ENCODE peak calls at places on chromosomes 1 and 21, in seven cellular contexts. E is spleen; B is CD8-positive, alpha-beta memory T cell; A is K562; Q is thoracic aorta; K is H1; T is adipocyte. S is an unnamed sample. For H3K4me1 and H3K9me3, the result is how much of the 10 kb centered on the place peaks cover.

GRCh38 chr1:203672354-203672753 is 45.7 kb downstream of the ATP2B4 start:
- DNase-seq in E (no peak), B (peak), A (no peak), Q (no peak), K (no peak), T (peak), S (peak)

GRCh38 chr1:225849905-225850304 is 32.3 kb downstream of the TMEM63A start:
- DNase-seq in E (peak), B (peak), A (peak), Q (no peak), K (no peak), T (no peak), S (peak)

GRCh38 chr1:203888807-203889251 is 27.4 kb downstream of the SNRPE start:
- DNase-seq in E (no peak), B (no peak), A (no peak), Q (no peak), K (no peak), T (peak), S (no peak)

GRCh38 chr21:34974162-34974981 is 74.7 kb downstream of the RUNX1 start:
- DNase-seq in E (no peak), B (no peak), A (no peak), Q (no peak), K (no peak), T (no peak), S (no peak)

GRCh38 chr1:17984510-17985085 is 123.0 kb upstream of the IGSF21 start:
- DNase-seq in E (peak), B (no peak), A (peak), Q (no peak), K (peak), T (no peak), S (peak)

GRCh38 chr1:20551945-20552727 is at the start of gene FAM43B:
- DNase-seq in E (no peak), B (no peak), A (peak), Q (no peak), K (peak), T (peak), S (peak)

GRCh38 chr1:70503358-70503757 is 92.3 kb downstream of the CTH start:
- DNase-seq in E (no peak), B (no peak), A (no peak), Q (no peak), K (no peak), T (no peak), S (no peak)

GRCh38 chr1:24294228-24294672 is 24.9 kb upstream of the GRHL3 start:
- DNase-seq in E (no peak), B (no peak), A (no peak), Q (no peak), K (no peak), T (peak), S (no peak)

GRCh38 chr1:16677552-16678423 is 11.0 kb upstream of the RNU1-3 start:
- DNase-seq in E (peak), B (no peak), A (peak), Q (no peak), K (peak), T (peak), S (peak)

GRCh38 chr1:225926551-225927113 is 2.6 kb upstream of the PYCR2 start:
- DNase-seq in E (peak), B (no peak), A (no peak), Q (no peak), K (no peak), T (peak), S (no peak)

GRCh38 chr1:59926381-59927243 is at the start of gene CYP2J2:
- DNase-seq in E (peak), B (no peak), A (no peak), Q (no peak), K (peak), T (peak), S (peak)

GRCh38 chr1:243292117-243292516 is 36.3 kb downstream of the SDCCAG8 start:
- DNase-seq in E (no peak), B (no peak), A (no peak), Q (no peak), K (no peak), T (no peak), S (no peak)

GRCh38 chr1:25528881-25529517 is 14.4 kb upstream of the LDLRAP1 start:
- DNase-seq in E (no peak), B (no peak), A (no peak), Q (no peak), K (no peak), T (no peak), S (no peak)

GRCh38 chr1:110477445-110477957 is 26.6 kb downstream of the PROK1 start:
- DNase-seq in E (no peak), B (no peak), A (no peak), Q (no peak), K (no peak), T (no peak), S (no peak)

GRCh38 chr1:4634793-4635406 is 19.5 kb upstream of the AJAP1 start:
- DNase-seq in E (peak), B (no peak), A (no peak), Q (no peak), K (no peak), T (no peak), S (no peak)

GRCh38 chr21:17925000-17925610 is 105.9 kb upstream of the C21orf91 start:
- DNase-seq in E (no peak), B (peak), A (peak), Q (no peak), K (peak), T (peak), S (peak)

GRCh38 chr1:35707253-35708178 is 11.2 kb downstream of the C1orf216 start:
- DNase-seq in E (no peak), B (peak), A (peak), Q (no peak), K (peak), T (peak), S (peak)

GRCh38 chr1:225855503-225856285 is 26.5 kb downstream of the TMEM63A start:
- DNase-seq in E (no peak), B (no peak), A (no peak), Q (no peak), K (no peak), T (no peak), S (no peak)

GRCh38 chr1:2460203-2460602 is 15.9 kb upstream of the PLCH2 start:
- DNase-seq in E (no peak), B (no peak), A (no peak), Q (no peak), K (no peak), T (no peak), S (no peak)

GRCh38 chr1:8733463-8733862 is 84.0 kb downstream of the RERE start:
- DNase-seq in E (no peak), B (no peak), A (no peak), Q (no peak), K (no peak), T (no peak), S (no peak)

GRCh38 chr1:222250376-222250775 is 297.5 kb downstream of the HHIPL2 start:
- DNase-seq in E (no peak), B (no peak), A (no peak), Q (no peak), K (no peak), T (peak), S (no peak)

GRCh38 chr1:196611873-196612272 is 3.6 kb upstream of the KCNT2 start:
- DNase-seq in E (no peak), B (no peak), A (no peak), Q (no peak), K (no peak), T (no peak), S (no peak)

GRCh38 chr1:64811131-64811530 is 66.3 kb downstream of the RAVER2 start:
- DNase-seq in E (no peak), B (no peak), A (no peak), Q (no peak), K (no peak), T (no peak), S (no peak)

GRCh38 chr21:46154955-46155513 is 345 bp downstream of the FTCD start:
- DNase-seq in E (no peak), B (no peak), A (no peak), Q (no peak), K (peak), T (no peak), S (peak)

GRCh38 chr1:57117753-57118152 is 151.9 kb upstream of the C8B start:
- DNase-seq in E (no peak), B (no peak), A (no peak), Q (no peak), K (no peak), T (no peak), S (no peak)

GRCh38 chr1:65067491-65068201 is 80.4 kb upstream of the AK4 start:
- DNase-seq in E (peak), B (peak), A (peak), Q (peak), K (peak), T (peak), S (peak)

GRCh38 chr1:56437959-56438358 is 141.4 kb downstream of the PLPP3 start:
- DNase-seq in E (no peak), B (no peak), A (no peak), Q (no peak), K (no peak), T (no peak), S (no peak)

GRCh38 chr1:117815105-117815812 is 114.2 kb downstream of the GDAP2 start:
- DNase-seq in E (no peak), B (no peak), A (no peak), Q (no peak), K (no peak), T (peak), S (no peak)

GRCh38 chr1:168341576-168341975 is 60.9 kb downstream of the TBX19 start:
- DNase-seq in E (no peak), B (no peak), A (no peak), Q (no peak), K (no peak), T (peak), S (no peak)

GRCh38 chr1:241934181-241934815 is 23.3 kb upstream of the BECN2 start:
- DNase-seq in E (no peak), B (no peak), A (no peak), Q (no peak), K (peak), T (peak), S (no peak)

GRCh38 chr1:219119839-219120238 is 53.8 kb upstream of the LYPLAL1 start:
- DNase-seq in E (no peak), B (no peak), A (no peak), Q (no peak), K (no peak), T (no peak), S (no peak)

GRCh38 chr1:210597555-210598134 is 268.9 kb downstream of the HHAT start:
- DNase-seq in E (no peak), B (no peak), A (peak), Q (no peak), K (no peak), T (peak), S (no peak)

GRCh38 chr1:78491311-78492071 is 717 bp downstream of the PTGFR start:
- DNase-seq in E (no peak), B (no peak), A (no peak), Q (no peak), K (peak), T (peak), S (peak)

GRCh38 chr1:43753422-43753821 is 46.1 kb downstream of the ST3GAL3 start:
- DNase-seq in E (no peak), B (no peak), A (no peak), Q (no peak), K (no peak), T (no peak), S (no peak)

GRCh38 chr1:156480411-156481192 is 20.0 kb downstream of the MEF2D start:
- DNase-seq in E (peak), B (peak), A (peak), Q (no peak), K (peak), T (peak), S (peak)

GRCh38 chr1:20184997-20185833 is 681 bp upstream of the UBXN10 start:
- DNase-seq in E (no peak), B (peak), A (peak), Q (no peak), K (no peak), T (no peak), S (peak)

GRCh38 chr1:15393475-15394260 is 16.0 kb upstream of the EFHD2 start:
- DNase-seq in E (no peak), B (no peak), A (no peak), Q (no peak), K (no peak), T (no peak), S (no peak)

GRCh38 chr1:202159534-202160371 is 649 bp downstream of the PTPN7 start:
- DNase-seq in E (peak), B (no peak), A (peak), Q (no peak), K (no peak), T (no peak), S (no peak)

GRCh38 chr1:37478451-37478871 is 4.1 kb downstream of the ZC3H12A start:
- DNase-seq in E (no peak), B (no peak), A (peak), Q (no peak), K (no peak), T (no peak), S (no peak)

GRCh38 chr1:37477198-37477931 is 3.0 kb downstream of the ZC3H12A start:
- DNase-seq in E (peak), B (peak), A (peak), Q (no peak), K (peak), T (peak), S (no peak)

GRCh38 chr1:37476460-37477197 is 2.2 kb downstream of the ZC3H12A start:
- DNase-seq in E (peak), B (no peak), A (no peak), Q (peak), K (no peak), T (peak), S (peak)

GRCh38 chr1:37478890-37479254 is 4.5 kb downstream of the ZC3H12A start:
- DNase-seq in E (no peak), B (no peak), A (no peak), Q (no peak), K (no peak), T (no peak), S (no peak)

GRCh38 chr1:37477946-37478345 is 3.6 kb downstream of the ZC3H12A start:
- DNase-seq in E (peak), B (no peak), A (no peak), Q (no peak), K (no peak), T (no peak), S (no peak)
- H3K4me1 ChIP-seq in E (half or more), B (half or more), A (half or more), Q (under half), K (under half), T (half or more), S (under half)

GRCh38 chr1:247857069-247857985 is at the start of gene TRIM58:
- DNase-seq in E (peak), B (no peak), A (peak), Q (no peak), K (peak), T (no peak), S (peak)

GRCh38 chr1:247857986-247858356 is 984 bp downstream of the TRIM58 start:
- DNase-seq in E (no peak), B (no peak), A (no peak), Q (no peak), K (no peak), T (no peak), S (no peak)

GRCh38 chr1:247864644-247865043 is 7.7 kb downstream of the TRIM58 start:
- DNase-seq in E (no peak), B (no peak), A (no peak), Q (no peak), K (no peak), T (no peak), S (no peak)

GRCh38 chr1:247865416-247865815 is 8.4 kb downstream of the TRIM58 start:
- DNase-seq in E (no peak), B (no peak), A (no peak), Q (no peak), K (no peak), T (no peak), S (no peak)

DNA sequence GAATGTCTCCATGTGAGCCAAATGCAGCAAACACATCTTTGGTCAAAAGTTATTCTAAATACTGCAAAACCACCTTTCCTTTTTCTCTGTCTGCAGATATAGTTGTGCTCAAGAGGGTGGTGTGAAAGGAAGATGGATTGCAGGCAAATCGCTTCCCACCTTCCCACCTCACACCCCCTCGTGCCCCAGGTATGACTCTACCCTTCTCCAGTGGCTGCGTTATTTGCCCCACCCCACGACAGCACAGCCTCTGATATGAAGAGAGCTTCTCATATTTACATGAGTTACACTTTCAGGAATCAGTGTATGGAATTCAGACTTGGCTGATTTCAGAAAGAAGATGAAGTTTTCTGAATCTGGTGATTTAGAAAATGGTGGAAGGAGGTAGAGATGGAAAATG is 5.8 kb downstream of the TRIM58 start:
- DNase-seq in E (no peak), B (no peak), A (no peak), Q (no peak), K (no peak), T (no peak), S (no peak)
- H3K9me3 ChIP-seq in E (under half), B (under half), A (under half), Q (under half), K (half or more), T (under half), S (under half)

DNA sequence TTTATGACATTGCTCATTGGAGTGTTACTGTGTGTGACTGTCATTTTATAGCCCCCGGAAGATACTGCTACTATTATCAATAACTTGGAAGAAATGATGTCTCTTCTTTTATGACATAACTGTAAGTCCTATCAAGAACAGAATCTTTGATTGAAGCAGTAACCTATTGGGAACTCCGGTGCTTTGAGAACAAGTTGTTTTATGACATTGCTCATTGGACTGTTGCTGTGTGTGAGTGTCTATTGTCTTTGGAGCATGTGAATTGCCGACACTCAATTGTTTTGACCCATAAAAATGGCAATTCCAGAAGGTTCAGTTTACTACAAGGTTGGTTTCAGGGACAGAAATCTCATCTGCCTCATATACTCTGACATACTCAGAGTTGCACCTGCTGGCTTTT is 8.0 kb downstream of the KCNK1 start:
- DNase-seq in E (no peak), B (no peak), A (no peak), Q (no peak), K (no peak), T (no peak), S (no peak)
- H3K4me1 ChIP-seq in E (under half), B (under half), A (under half), Q (under half), K (under half), T (under half), S (under half)

GRCh38 chr1:6048179-6048867 is 2.6 kb downstream of the KCNAB2 start:
- DNase-seq in E (no peak), B (no peak), A (no peak), Q (no peak), K (no peak), T (no peak), S (peak)
- H3K9me3 ChIP-seq in E (under half), B (under half), A (under half), Q (under half), K (under half), T (under half), S (under half)

GRCh38 chr1:66932291-66932690 is 7.5 kb downstream of the MIER1 start:
- DNase-seq in E (no peak), B (no peak), A (no peak), Q (no peak), K (no peak), T (no peak), S (no peak)

GRCh38 chr1:66929691-66929998 is 4.9 kb downstream of the MIER1 start:
- DNase-seq in E (no peak), B (no peak), A (no peak), Q (no peak), K (no peak), T (no peak), S (no peak)

GRCh38 chr1:66929999-66930822 is 5.4 kb downstream of the MIER1 start:
- DNase-seq in E (peak), B (peak), A (peak), Q (peak), K (peak), T (peak), S (peak)

GRCh38 chr1:66930823-66931174 is 6.0 kb downstream of the MIER1 start:
- DNase-seq in E (no peak), B (no peak), A (no peak), Q (no peak), K (no peak), T (no peak), S (no peak)

GRCh38 chr1:66931548-66932124 is 6.8 kb downstream of the MIER1 start:
- DNase-seq in E (no peak), B (no peak), A (no peak), Q (no peak), K (no peak), T (peak), S (no peak)
- H3K4me1 ChIP-seq in E (half or more), B (half or more), A (under half), Q (under half), K (under half), T (under half), S (under half)

DNA sequence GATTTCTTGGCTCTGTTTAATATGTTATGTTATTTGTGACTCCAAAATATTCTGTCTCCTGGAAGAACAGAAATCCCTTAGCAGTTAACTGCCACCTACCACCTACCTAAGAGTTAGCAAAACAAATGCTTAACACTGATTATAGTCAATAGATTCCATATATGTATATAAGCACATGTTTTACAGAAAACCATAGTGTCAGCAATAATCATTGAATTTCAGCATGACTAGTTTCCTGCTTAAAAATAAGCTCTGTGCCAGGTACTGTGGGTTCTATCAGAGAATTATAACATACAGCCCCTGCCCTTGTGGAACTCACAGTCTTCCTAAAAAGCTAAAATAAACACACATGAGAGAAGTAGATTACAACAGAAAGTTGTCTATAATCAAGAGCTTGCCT is 561.9 kb upstream of the CAMK1G start:
- DNase-seq in E (no peak), B (no peak), A (no peak), Q (no peak), K (no peak), T (no peak), S (no peak)
- H3K9me3 ChIP-seq in E (under half), B (under half), A (under half), Q (under half), K (under half), T (under half), S (under half)

GRCh38 chr1:115768549-115768948 is at the start of gene CASQ2:
- DNase-seq in E (no peak), B (no peak), A (no peak), Q (no peak), K (no peak), T (no peak), S (no peak)
- H3K4me1 ChIP-seq in E (under half), B (under half), A (under half), Q (under half), K (under half), T (under half), S (under half)